ENCODE peak calls at places on chromosomes 11 and 22, in four cellular contexts. F is HCT116, E is HepG2, P is K562. Q is an unnamed sample.

GRCh38 chr22:23082534-23083314 is 12.4 kb downstream of the GNAZ start:
- DNase-seq in P (peak; percentile 54), F (no peak), E (no peak), Q (no peak)

GRCh38 chr22:27278986-27279385 is 522.6 kb downstream of the MN1 start:
- DNase-seq in P (no peak), F (no peak), E (no peak), Q (no peak)

GRCh38 chr11:113873241-113873626 is 2.1 kb downstream of the USP28 start:
- DNase-seq in P (no peak), F (no peak), E (no peak), Q (no peak)

GRCh38 chr11:73308003-73308962 is at the start of gene ARHGEF17:
- DNase-seq in P (peak; percentile 70), F (peak; percentile 34), E (peak; percentile 78), Q (no peak)

GRCh38 chr22:35684270-35684700 is 33.4 kb upstream of the APOL5 start:
- DNase-seq in F (no peak), P (no peak), E (peak; percentile 19), Q (no peak)

GRCh38 chr11:134857035-134857434 is 445.0 kb upstream of the B3GAT1 start:
- DNase-seq in F (no peak), E (no peak), P (no peak), Q (no peak)

GRCh38 chr11:47797633-47798032 is 30.5 kb upstream of the FNBP4 start:
- DNase-seq in E (no peak), P (no peak), F (no peak), Q (peak; percentile 17)

GRCh38 chr22:45769569-45770210 is 98.1 kb downstream of the ATXN10 start:
- DNase-seq in P (no peak), E (no peak), F (no peak), Q (no peak)

GRCh38 chr22:38243007-38243775 is 29.6 kb downstream of the TMEM184B start:
- DNase-seq in P (no peak), E (peak; percentile 74), F (no peak), Q (no peak)

GRCh38 chr11:102435688-102436087 is 16.9 kb downstream of the TMEM123 start:
- DNase-seq in E (no peak), F (no peak), P (no peak), Q (no peak)

GRCh38 chr22:32531955-32532818 is 57.6 kb downstream of the FBXO7 start:
- DNase-seq in P (peak; percentile 77), E (peak; percentile 87), F (no peak), Q (no peak)

GRCh38 chr11:46160100-46160499 is 38.8 kb upstream of the PHF21A start:
- DNase-seq in P (no peak), E (no peak), F (no peak), Q (no peak)

GRCh38 chr11:69771466-69771865 is 3.7 kb downstream of the FGF4 start:
- DNase-seq in E (no peak), P (no peak), F (no peak), Q (no peak)

GRCh38 chr22:27252282-27253049 is 549.1 kb downstream of the MN1 start:
- DNase-seq in E (no peak), P (no peak), F (no peak), Q (no peak)

GRCh38 chr11:57647960-57648776 is 1.5 kb downstream of the YPEL4 start:
- DNase-seq in F (no peak), E (no peak), P (peak; percentile 85), Q (no peak)

GRCh38 chr11:75004215-75004614 is 15.5 kb downstream of the NEU3 start:
- DNase-seq in P (no peak), F (no peak), E (no peak), Q (no peak)

GRCh38 chr11:60951611-60951908 is 416 bp downstream of the SLC15A3 start:
- DNase-seq in E (no peak), F (no peak), P (no peak), Q (no peak)

GRCh38 chr22:26551568-26551967 is 38.4 kb downstream of the TPST2 start:
- DNase-seq in E (no peak), F (no peak), P (no peak), Q (no peak)

GRCh38 chr22:46079861-46080821 is 70.2 kb upstream of the PPARA start:
- DNase-seq in F (no peak), P (no peak), E (no peak), Q (no peak)

GRCh38 chr11:58880166-58880565 is 35.7 kb upstream of the GLYATL2 start:
- DNase-seq in P (no peak), F (no peak), E (no peak), Q (no peak)

GRCh38 chr11:133898770-133899115 is 53.4 kb upstream of the SPATA19 start:
- DNase-seq in F (no peak), P (no peak), E (no peak), Q (no peak)

GRCh38 chr11:34345991-34346480 is 11.8 kb downstream of the ABTB2 start:
- DNase-seq in E (no peak), F (no peak), P (no peak), Q (no peak)

GRCh38 chr11:89443366-89444303 is 47.5 kb downstream of the NOX4 start:
- DNase-seq in E (no peak), P (no peak), F (no peak), Q (no peak)

GRCh38 chr11:15918212-15918611 is 438.1 kb downstream of the SOX6 start:
- DNase-seq in E (no peak), F (no peak), P (no peak), Q (no peak)

GRCh38 chr11:66045177-66045639 is 3.8 kb downstream of the GAL3ST3 start:
- DNase-seq in F (peak; percentile 63), P (peak; percentile 96), E (peak; percentile 65), Q (no peak)

GRCh38 chr11:72243567-72244316 is at the start of gene PHOX2A:
- DNase-seq in E (no peak), F (no peak), P (no peak), Q (no peak)

GRCh38 chr22:18091478-18091877 is 13.7 kb downstream of the PEX26 start:
- DNase-seq in F (no peak), E (no peak), P (no peak), Q (no peak)

GRCh38 chr11:2795491-2795991 is 90.0 kb downstream of the CDKN1C start:
- DNase-seq in F (no peak), E (no peak), P (no peak), Q (no peak)

DNA sequence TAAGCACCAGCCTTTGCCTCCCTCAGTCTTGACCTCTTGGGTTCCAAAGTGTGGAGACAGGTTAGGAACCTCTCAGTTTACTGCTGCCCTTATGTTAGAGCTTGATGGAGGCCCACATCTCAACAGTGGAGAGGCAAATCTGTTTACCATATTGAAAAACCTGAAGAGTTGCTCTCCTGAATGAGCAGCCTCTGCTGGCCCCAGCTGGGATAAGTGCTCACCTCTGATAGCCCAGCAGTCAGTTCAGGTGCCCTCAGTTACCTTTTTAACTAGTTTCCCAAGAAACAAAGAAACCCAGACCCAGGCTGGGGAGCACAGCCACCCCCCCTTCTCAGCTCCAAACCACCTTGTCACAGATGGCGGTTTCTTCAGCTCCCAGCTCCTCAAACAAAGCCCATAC is 57.1 kb downstream of the PPFIBP2 start:
- DNase-seq in P (no peak), F (no peak), E (no peak), Q (no peak)
- TF ChIP-seq TCF7L2 in P (no peak), F (no peak), E (no peak), Q (no peak)

GRCh38 chr11:17719028-17719939 is at the start of gene MYOD1:
- DNase-seq in F (no peak), E (no peak), P (no peak), Q (no peak)

GRCh38 chr11:17719940-17720795 is 797 bp downstream of the MYOD1 start:
- DNase-seq in P (no peak), F (no peak), E (no peak), Q (no peak)

GRCh38 chr11:17721242-17721999 is 2.0 kb downstream of the MYOD1 start:
- DNase-seq in F (no peak), P (no peak), E (no peak), Q (no peak)

GRCh38 chr11:17722000-17722643 is 2.8 kb downstream of the MYOD1 start:
- DNase-seq in P (peak; percentile 35), E (no peak), F (peak; percentile 41), Q (no peak)

DNA sequence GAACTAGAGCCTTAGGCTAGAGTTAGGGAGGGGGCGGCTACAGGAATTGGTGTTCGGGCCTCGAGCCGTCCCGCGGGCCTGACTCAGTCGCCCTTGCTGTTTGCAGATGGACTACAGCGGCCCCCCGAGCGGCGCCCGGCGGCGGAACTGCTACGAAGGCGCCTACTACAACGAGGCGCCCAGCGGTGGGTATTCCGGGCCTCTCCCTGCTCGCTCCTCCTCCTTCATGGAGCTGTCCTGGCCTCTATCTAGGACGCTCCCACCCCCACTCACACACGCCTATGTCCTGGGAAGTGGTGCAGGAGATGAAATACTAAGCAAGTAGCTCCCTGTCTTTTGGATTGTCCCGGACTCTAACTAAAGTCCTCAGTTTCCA is 1.4 kb downstream of the MYOD1 start:
- DNase-seq in E (no peak), F (no peak), P (no peak), Q (no peak)
- H3K27ac ChIP-seq in E (no peak overlapping the region), F (no peak overlapping the region), P (no peak overlapping the region), Q (no peak overlapping the region)

DNA sequence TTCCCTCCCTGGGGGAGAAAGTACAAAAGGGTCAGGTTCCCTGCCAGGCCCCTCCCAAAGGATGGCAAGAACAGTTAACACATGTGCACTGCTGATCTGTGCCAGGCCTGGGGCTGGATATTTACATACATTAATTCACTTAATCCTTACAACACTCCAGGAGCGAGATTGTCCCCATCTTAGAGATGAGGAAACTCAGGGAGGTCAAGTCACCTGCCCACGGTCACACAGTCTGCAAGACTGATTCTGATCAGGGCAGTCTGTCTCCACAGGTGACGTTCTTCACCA is 36.5 kb downstream of the NECTIN1 start:
- DNase-seq in P (no peak), F (no peak), E (no peak), Q (no peak)
- H3K4me1 ChIP-seq in P (no peaks in the 10 kb centered on the region), F (peaks cover 53% of the 10 kb centered on the region), E (peaks cover 56% of the 10 kb centered on the region), Q (no peaks in the 10 kb centered on the region)

GRCh38 chr11:1546077-1546535 is 26.0 kb downstream of the DUSP8 start:
- DNase-seq in P (no peak), E (no peak), F (no peak), Q (no peak)

GRCh38 chr11:1547467-1548098 is 24.5 kb downstream of the DUSP8 start:
- DNase-seq in E (no peak), P (no peak), F (no peak), Q (no peak)

GRCh38 chr11:1548221-1549070 is 23.6 kb downstream of the DUSP8 start:
- DNase-seq in F (peak; percentile 62), E (no peak), P (no peak), Q (peak; percentile 39)

GRCh38 chr11:1545432-1545831 is 26.6 kb downstream of the DUSP8 start:
- DNase-seq in P (no peak), F (no peak), E (no peak), Q (no peak)

DNA sequence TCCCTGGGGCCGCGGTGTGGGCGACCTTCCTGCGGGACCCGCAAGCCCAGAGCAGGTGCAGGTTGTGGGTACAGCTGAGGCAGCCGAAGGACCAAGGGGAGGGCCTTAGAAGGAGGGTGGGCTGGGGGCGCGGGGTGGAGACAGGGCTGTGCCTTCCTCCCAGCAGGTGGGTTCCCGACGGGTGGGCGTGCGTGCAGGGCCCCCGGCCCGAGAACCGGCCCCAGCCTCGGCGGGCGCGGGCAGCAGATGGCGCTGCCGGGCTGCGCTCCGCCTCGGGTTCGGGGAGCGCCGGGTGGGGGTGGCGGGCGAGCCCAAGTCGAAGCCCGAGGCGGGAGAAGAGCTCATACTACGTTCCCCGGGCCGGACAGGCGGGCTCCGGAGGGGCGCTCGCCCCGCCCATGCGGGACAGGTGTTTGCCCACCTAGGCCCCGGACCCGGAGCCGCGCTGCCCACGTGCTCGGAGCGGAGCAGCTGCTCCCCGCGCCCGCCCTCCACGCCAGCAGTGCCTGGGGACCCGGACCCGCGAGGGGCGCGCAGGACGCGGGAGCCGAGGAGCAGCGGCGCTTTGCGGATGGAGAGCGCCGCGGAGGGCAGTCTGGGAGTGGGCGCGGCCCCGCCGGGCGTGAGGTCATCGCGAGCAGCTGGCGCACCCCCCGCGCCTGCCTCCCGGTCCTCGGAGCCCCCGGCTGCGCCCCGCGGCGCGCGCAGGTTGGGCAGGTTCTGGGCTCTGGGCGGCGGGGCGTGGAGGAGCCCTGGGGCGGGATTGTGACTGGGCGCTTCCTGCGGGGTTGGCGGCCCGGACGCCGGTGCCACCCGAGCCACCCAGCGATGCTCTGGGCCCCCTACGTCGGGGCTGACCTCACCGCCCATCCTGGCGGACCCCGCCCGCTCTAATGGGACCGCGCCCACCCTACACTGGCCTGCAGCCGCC is 25.3 kb downstream of the DUSP8 start:
- DNase-seq in P (peak; percentile 87), F (no peak), E (no peak), Q (no peak)
- TF ChIP-seq TCF7L2 in P (peak; percentile 53), F (no peak), E (no peak), Q (no peak)

Q was measured in Panc1.